ENCODE peak calls at places on chromosome 19, in four cellular contexts. U is mucosa of descending colon, H is cardiac muscle cell, W is IMR-90. F is an unnamed sample.

GRCh38 chr19:41302624-41303351 is 7.2 kb upstream of the CCDC97 start:
- DNase-seq in U (no peak), H (no peak), W (no peak), F (no peak)

GRCh38 chr19:17183858-17184271 is 31.3 kb upstream of the USE1 start:
- DNase-seq in U (no peak), H (no peak), W (no peak), F (no peak)

GRCh38 chr19:5826531-5827341 is 12.8 kb downstream of the FUT6 start:
- DNase-seq in U (peak), H (peak), W (no peak), F (no peak)

GRCh38 chr19:41893899-41894298 is 10.9 kb downstream of the ARHGEF1 start:
- DNase-seq in U (no peak), H (peak), W (peak), F (no peak)

GRCh38 chr19:41682437-41682836 is 5.6 kb downstream of the CEACAM7 start:
- DNase-seq in U (peak), H (no peak), W (no peak), F (no peak)

GRCh38 chr19:55032170-55032569 is 5.9 kb downstream of the GP6 start:
- DNase-seq in U (no peak), H (no peak), W (no peak), F (no peak)

GRCh38 chr19:29771708-29772415 is 39.9 kb upstream of the CCNE1 start:
- DNase-seq in U (peak), H (peak), W (peak), F (peak)

GRCh38 chr19:15775249-15775648 is 12.2 kb upstream of the OR10H5 start:
- DNase-seq in U (no peak), H (no peak), W (no peak), F (no peak)

GRCh38 chr19:10521461-10522216 is 4.4 kb upstream of the S1PR5 start:
- DNase-seq in U (no peak), H (no peak), W (no peak), F (no peak)

GRCh38 chr19:34313188-34313587 is 51.8 kb upstream of the GPI start:
- DNase-seq in U (peak), H (peak), W (peak), F (no peak)

GRCh38 chr19:56383826-56384605 is 9.3 kb downstream of the ZNF582 start:
- DNase-seq in U (no peak), H (no peak), W (peak), F (no peak)

GRCh38 chr19:898663-899062 is 5.4 kb downstream of the RNU6-9 start:
- DNase-seq in U (no peak), H (no peak), W (no peak), F (no peak)

GRCh38 chr19:12790628-12791344 is 500 bp upstream of the JUNB start:
- DNase-seq in U (peak), H (peak), W (no peak), F (no peak)

GRCh38 chr19:35879068-35879467 is 10.7 kb downstream of the APLP1 start:
- DNase-seq in U (no peak), H (no peak), W (no peak), F (no peak)

DNA sequence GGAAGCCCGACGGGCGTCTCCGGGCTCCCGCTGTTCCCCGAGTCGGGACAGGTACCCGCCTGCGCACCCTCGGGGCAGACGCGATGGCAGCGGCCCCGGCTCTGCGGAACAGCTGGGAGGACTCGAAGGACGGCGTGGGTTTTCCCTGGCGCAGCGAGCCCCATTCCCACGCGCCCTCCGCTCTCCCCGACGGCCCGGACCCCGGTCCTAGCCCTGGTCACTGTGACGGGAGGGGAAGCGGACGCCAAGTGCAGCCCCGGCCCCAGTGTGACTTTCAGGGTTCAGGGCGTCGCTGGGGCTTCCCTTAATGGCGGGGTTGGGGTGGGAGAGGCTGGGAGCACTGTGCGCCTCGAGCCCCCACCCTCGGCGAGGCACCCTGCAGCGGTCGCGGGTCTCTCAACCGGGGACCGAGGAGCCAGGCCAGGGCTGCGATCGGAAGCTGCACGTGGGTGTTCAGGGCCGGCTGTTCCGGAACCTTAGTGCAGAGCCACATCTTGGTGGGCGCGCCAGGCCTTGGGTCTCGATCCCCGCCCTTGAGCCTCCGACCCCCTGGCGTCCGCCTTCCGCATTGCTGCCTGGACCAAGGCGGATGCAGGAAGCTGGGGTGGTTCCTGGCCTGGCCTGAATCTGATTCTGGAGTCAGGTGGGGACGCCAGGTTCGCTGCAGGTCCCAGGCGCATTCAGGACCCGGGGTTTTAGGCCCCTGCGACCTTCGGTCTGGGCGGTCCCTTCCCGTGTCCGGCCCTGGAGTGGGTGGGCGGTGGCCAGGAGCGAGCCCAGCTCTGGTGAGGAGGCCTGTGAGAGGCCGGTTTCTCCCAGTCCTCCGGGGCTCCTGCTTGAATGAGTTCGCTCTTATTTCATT is 3.5 kb downstream of the LGALS7B start:
- DNase-seq in U (peak), H (peak), W (no peak), F (no peak)
- TF ChIP-seq CTCF in U (peak), H (peak), W (no peak), F (peak)

DNA sequence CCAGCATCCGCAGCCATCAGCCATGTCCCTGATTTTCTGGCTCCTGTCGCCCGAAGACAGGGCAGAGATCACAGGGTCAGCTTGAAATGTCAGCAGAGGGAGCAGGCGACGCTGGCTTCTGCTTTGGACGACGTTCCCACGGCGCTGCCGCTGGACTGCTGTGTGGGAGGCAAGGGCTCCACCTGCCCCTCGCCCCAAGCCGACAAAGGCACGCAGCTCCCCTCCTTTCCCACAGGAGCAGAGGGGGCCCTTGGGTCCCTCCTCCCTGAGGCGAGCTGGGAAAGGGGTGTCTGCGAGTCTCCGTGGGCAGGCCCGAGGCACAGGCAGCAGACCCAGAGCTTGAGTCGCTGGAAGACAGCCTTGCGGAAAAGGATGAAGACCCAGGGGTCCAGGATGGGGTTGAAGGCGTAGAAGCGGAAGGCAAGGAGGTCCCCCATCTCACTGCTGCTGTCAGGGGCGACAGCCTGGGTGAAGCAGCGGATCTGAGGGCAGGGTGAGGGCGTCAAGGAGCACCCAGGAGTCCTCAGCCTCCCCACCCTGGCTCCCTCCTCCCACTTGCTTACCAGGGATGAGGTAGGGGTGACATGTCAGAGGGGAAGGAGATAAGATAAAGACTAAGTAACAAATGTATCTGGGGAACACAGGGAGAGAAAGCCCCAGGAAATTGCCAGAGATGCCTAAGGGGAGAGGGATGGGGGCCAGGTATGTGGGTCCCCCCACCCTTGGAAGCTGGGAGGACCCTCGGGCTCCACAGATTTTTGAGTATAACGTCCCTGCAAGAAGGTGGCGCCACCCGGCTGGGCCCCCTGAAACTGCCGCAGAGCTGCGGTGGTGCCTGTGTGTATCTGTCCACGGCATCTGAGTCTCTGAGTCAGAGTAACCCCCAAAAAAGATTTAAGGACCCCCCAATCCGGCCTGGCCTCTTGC is 3.4 kb downstream of the PTGIR start:
- DNase-seq in U (no peak), H (no peak), W (peak), F (no peak)
- H3K4me3 ChIP-seq in U (no peak), H (no peak), W (no peak), F (no peak)

GRCh38 chr19:58279042-58279924 is 528 bp downstream of the ZNF8 start:
- DNase-seq in U (peak), H (peak), W (peak), F (no peak)
- TF ChIP-seq CTCF in U (no peak), H (no peak), W (no peak), F (no peak)

DNA sequence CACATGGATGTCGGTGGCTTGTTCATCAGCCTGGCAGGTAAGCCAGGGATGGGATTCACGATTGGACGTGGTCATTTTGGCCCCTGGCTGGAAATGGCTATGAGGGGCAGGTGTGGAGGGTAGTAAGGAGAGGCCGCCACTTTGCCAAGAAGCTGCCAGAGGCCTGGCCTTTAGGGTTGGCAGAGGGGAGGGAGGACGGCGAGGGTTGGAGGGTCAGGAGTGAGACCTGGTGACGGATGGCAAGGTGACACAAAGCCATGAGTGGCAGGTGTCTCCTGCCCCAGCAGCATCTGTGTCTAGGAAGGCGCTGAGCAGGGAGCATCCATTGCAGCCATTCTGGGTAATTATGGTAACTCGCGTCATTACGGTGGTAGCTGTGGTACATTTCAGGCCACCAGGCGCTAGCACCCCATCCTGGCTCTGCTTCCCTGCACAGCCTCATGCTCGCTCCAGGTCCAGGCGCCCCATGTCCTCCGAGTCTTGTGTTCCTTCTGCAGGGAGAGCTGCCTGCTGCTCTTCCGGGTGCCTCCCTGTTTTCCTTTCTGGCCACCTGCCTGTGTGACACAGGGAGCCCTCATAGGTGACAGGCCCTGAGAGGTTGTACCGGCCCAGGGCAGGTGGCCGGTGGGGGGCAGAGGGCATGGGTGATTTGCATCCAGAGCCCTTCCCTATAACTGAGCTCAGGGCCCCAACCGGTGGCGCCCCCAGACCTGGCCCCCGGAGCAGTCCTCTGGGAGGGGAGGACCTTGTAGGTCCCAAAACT is 4.2 kb downstream of the SSBP4 start:
- DNase-seq in U (peak), H (no peak), W (no peak), F (no peak)
- H3K4me3 ChIP-seq in U (no peak), H (no peak), W (no peak), F (no peak)